ENCODE peak calls at places on chromosome 21, in seven cellular contexts. U is mammary epithelial cell, B is glutamatergic neuron, P is SK-N-SH, J is IMR-90, O is mucosa of descending colon, S is hepatocyte. F is an unnamed sample.

GRCh38 chr21:38244885-38245869 is 11.6 kb upstream of the KCNJ15 start:
- DNase-seq in U (peak; percentile 99), B (no peak), P (no peak), J (peak; percentile 98), O (no peak), S (no peak), F (peak; percentile 97)

GRCh38 chr21:35206141-35207125 is 157.3 kb upstream of the RUNX1 start:
- DNase-seq in U (peak; percentile 65), B (no peak), P (no peak), J (peak; percentile 32), O (no peak), S (peak; percentile 62), F (no peak)

GRCh38 chr21:28554660-28555475 is 437.8 kb downstream of the LTN1 start:
- DNase-seq in U (peak; percentile 35), B (no peak), P (no peak), J (peak; percentile 63), O (no peak), S (peak; percentile 14), F (peak; percentile 17)

GRCh38 chr21:35316933-35317332 is 267.8 kb upstream of the RUNX1 start:
- DNase-seq in U (no peak), B (no peak), P (peak; percentile 15), J (peak; percentile 86), O (no peak), S (peak; percentile 69), F (no peak)

GRCh38 chr21:42580076-42580792 is 66.6 kb downstream of the SLC37A1 start:
- DNase-seq in U (no peak), B (no peak), P (no peak), J (no peak), O (no peak), S (no peak), F (no peak)

GRCh38 chr21:28253971-28254370 is 738.7 kb downstream of the LTN1 start:
- DNase-seq in U (no peak), B (no peak), P (no peak), J (no peak), O (no peak), S (no peak), F (no peak)

GRCh38 chr21:42309753-42310213 is 5.4 kb downstream of the TFF3 start:
- DNase-seq in U (no peak), B (peak; percentile 82), P (peak; percentile 87), J (peak; percentile 5), O (no peak), S (peak; percentile 75), F (no peak)

GRCh38 chr21:42364304-42364865 is 1.9 kb downstream of the TFF1 start:
- DNase-seq in U (no peak), B (no peak), P (no peak), J (no peak), O (peak; percentile 43), S (no peak), F (no peak)

GRCh38 chr21:36507397-36508018 is 27.6 kb upstream of the CLDN14 start:
- DNase-seq in U (no peak), B (no peak), P (no peak), J (peak; percentile 38), O (no peak), S (no peak), F (no peak)

GRCh38 chr21:39888848-39889247 is 21.6 kb downstream of the PCP4 start:
- DNase-seq in U (no peak), B (no peak), P (no peak), J (no peak), O (no peak), S (no peak), F (no peak)

GRCh38 chr21:42760977-42761751 is 107.7 kb downstream of the PDE9A start:
- DNase-seq in U (no peak), B (peak; percentile 76), P (no peak), J (no peak), O (peak; percentile 36), S (peak; percentile 78), F (no peak)

GRCh38 chr21:36807421-36808004 is 108.6 kb downstream of the SIM2 start:
- DNase-seq in U (no peak), B (no peak), P (no peak), J (no peak), O (no peak), S (no peak), F (no peak)

GRCh38 chr21:38494688-38495087 is 3.6 kb downstream of the ERG start:
- DNase-seq in U (no peak), B (no peak), P (no peak), J (no peak), O (no peak), S (no peak), F (peak; percentile 15)

GRCh38 chr21:17560377-17560776 is 47.5 kb downstream of the CXADR start:
- DNase-seq in U (no peak), B (no peak), P (no peak), J (peak; percentile 4), O (no peak), S (no peak), F (no peak)

GRCh38 chr21:17554120-17554519 is 41.3 kb downstream of the CXADR start:
- DNase-seq in U (no peak), B (no peak), P (no peak), J (no peak), O (no peak), S (no peak), F (no peak)

GRCh38 chr21:17552410-17552809 is 39.6 kb downstream of the CXADR start:
- DNase-seq in U (no peak), B (no peak), P (no peak), J (no peak), O (no peak), S (no peak), F (no peak)

GRCh38 chr21:17550671-17551308 is 37.9 kb downstream of the CXADR start:
- DNase-seq in U (no peak), B (no peak), P (no peak), J (no peak), O (no peak), S (no peak), F (no peak)

GRCh38 chr21:17554619-17555472 is 42.0 kb downstream of the CXADR start:
- DNase-seq in U (no peak), B (no peak), P (peak; percentile 61), J (peak; percentile 10), O (no peak), S (no peak), F (no peak)
- TF ChIP-seq CTCF in U (peak; percentile 50), B (no peak), P (peak; percentile 61), J (peak; percentile 35), O (no peak), S (peak; percentile 30), F (peak; percentile 59)

DNA sequence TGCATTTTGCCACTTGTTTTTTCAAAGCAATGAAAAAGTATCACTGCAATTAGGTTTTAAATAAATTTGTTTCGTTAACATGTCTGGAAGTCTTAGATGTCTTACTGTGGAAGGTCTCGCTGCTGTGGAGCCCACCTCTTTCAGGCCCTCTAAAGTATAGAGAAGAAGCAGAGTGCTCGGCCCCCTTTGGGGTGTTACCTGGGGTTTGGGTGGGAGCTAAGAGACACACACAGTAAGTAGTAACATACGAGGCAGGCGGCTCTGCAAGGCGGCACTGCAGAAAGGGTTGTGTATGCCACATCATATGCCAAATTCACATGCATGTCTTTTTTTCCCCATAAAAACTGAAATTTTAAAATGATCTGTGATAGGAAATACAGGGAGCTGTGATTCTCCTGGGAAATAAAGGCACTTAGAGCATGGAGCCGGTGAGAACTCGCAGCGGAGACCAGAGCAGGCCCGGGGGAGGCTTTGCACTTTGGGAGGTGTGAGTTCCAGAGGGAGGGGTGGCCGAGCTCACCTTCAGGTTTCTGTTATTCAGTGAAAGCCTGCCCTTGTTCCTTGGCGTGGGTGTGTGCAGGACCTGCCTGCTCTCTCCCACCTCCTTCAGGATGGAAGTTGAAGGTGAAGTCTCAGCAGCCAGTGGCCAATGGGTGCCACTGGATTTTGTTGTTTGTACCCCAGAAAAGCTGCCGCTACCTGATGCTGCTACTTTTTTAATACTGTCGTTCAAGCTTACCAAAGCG is 35.7 kb upstream of the PWP2 start:
- DNase-seq in U (no peak), B (no peak), P (no peak), J (no peak), O (no peak), S (no peak), F (no peak)
- TF ChIP-seq CTCF in U (no peak), B (no peak), P (no peak), J (no peak), O (no peak), S (no peak), F (no peak)

GRCh38 chr21:32350211-32350980 is 42.4 kb downstream of the URB1 start:
- DNase-seq in U (no peak), B (no peak), P (no peak), J (no peak), O (no peak), S (no peak), F (no peak)

GRCh38 chr21:32352556-32352955 is 40.3 kb downstream of the URB1 start:
- DNase-seq in U (no peak), B (peak; percentile 65), P (no peak), J (no peak), O (no peak), S (no peak), F (no peak)

GRCh38 chr21:32353002-32353711 is 39.7 kb downstream of the URB1 start:
- DNase-seq in U (no peak), B (no peak), P (no peak), J (no peak), O (no peak), S (no peak), F (no peak)

GRCh38 chr21:32350981-32351380 is 41.8 kb downstream of the URB1 start:
- DNase-seq in U (no peak), B (no peak), P (no peak), J (no peak), O (no peak), S (no peak), F (no peak)

GRCh38 chr21:32351428-32351827 is 41.4 kb downstream of the URB1 start:
- DNase-seq in U (peak; percentile 91), B (no peak), P (no peak), J (no peak), O (no peak), S (no peak), F (no peak)
- TF ChIP-seq CTCF in U (no peak), B (no peak), P (no peak), J (no peak), O (no peak), S (no peak), F (no peak)

GRCh38 chr21:45097827-45098387 is 23.5 kb downstream of the ADARB1 start:
- DNase-seq in U (no peak), B (peak; percentile 64), P (no peak), J (no peak), O (no peak), S (no peak), F (no peak)

GRCh38 chr21:45096216-45096615 is 21.8 kb downstream of the ADARB1 start:
- DNase-seq in U (no peak), B (no peak), P (peak; percentile 65), J (no peak), O (no peak), S (no peak), F (no peak)

GRCh38 chr21:45100866-45101265 is 26.5 kb downstream of the ADARB1 start:
- DNase-seq in U (no peak), B (no peak), P (no peak), J (no peak), O (no peak), S (no peak), F (no peak)

GRCh38 chr21:45095505-45095904 is 21.1 kb downstream of the ADARB1 start:
- DNase-seq in U (no peak), B (no peak), P (no peak), J (no peak), O (no peak), S (no peak), F (no peak)

DNA sequence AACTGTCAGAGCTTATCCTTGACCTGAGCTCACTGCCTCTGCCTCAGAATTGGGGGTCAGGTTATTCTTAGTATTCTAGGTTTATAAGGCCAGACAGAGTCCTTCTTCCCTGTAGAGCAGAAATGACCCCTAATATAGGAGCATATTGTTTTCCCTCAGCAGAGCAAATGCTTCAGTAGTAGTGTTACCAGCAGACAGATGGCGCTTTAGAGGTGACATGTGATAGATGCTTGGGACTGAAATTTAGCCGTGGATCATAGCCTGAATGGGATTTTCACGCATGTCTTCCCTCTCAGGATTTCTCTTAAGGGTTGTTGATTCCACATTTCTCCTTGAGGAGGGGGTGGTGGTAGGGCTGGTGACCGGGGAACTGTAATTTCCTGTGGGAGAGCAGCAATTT is 24.5 kb downstream of the ADARB1 start:
- DNase-seq in U (no peak), B (no peak), P (peak; percentile 54), J (no peak), O (no peak), S (no peak), F (peak; percentile 17)
- TF ChIP-seq CTCF in U (peak; percentile 43), B (no peak), P (peak; percentile 46), J (peak; percentile 22), O (no peak), S (peak; percentile 43), F (peak; percentile 70)

F was measured in HFFc6.